ENCODE peak calls at places on chromosomes 3 and 15, in five cellular contexts. E is adrenal gland, Z is transverse colon, U is esophagus muscularis mucosa, L is HCT116. R is an unnamed sample.

GRCh38 chr3:146396792-146397191 is 72.6 kb downstream of the PLSCR2 start:
- DNase-seq in E (no peak), Z (no peak), U (no peak), L (no peak), R (no peak)

GRCh38 chr15:79682851-79683288 is 213.9 kb downstream of the MTHFS start:
- DNase-seq in L (no peak), Z (no peak), E (no peak), U (no peak), R (no peak)

GRCh38 chr3:85255954-85256353 is 297.2 kb downstream of the CADM2 start:
- DNase-seq in U (no peak), L (no peak), E (no peak), Z (no peak), R (no peak)

GRCh38 chr3:10286596-10287295 is 6.0 kb downstream of the GHRL start:
- DNase-seq in E (peak; percentile 52), Z (no peak), U (no peak), L (peak; percentile 68), R (no peak)

GRCh38 chr15:75573001-75573400 is 6.1 kb downstream of the PTPN9 start:
- DNase-seq in E (no peak), Z (no peak), U (no peak), L (no peak), R (no peak)

GRCh38 chr15:43483306-43484128 is 9.4 kb downstream of the TP53BP1 start:
- DNase-seq in Z (no peak), E (no peak), U (no peak), L (no peak), R (no peak)

GRCh38 chr15:80343610-80344009 is 60.6 kb upstream of the ARNT2 start:
- DNase-seq in L (no peak), E (peak; percentile 86), Z (peak; percentile 26), U (no peak), R (no peak)

GRCh38 chr15:39079296-39079834 is 501.5 kb upstream of the THBS1 start:
- DNase-seq in Z (peak; percentile 47), U (no peak), E (no peak), L (no peak), R (no peak)

GRCh38 chr3:49025005-49025792 is 3.3 kb downstream of the NDUFAF3 start:
- DNase-seq in L (no peak), U (no peak), E (no peak), Z (no peak), R (no peak)

GRCh38 chr15:82312611-82313349 is 36.5 kb downstream of the GOLGA6L10 start:
- DNase-seq in L (no peak), Z (no peak), E (peak; percentile 21), U (no peak), R (no peak)

GRCh38 chr15:93031103-93031464 is 57.9 kb downstream of the RGMA start:
- DNase-seq in Z (no peak), U (no peak), L (no peak), E (peak; percentile 57), R (peak; percentile 85)

GRCh38 chr3:106797461-106797860 is 579.8 kb upstream of the CCDC54 start:
- DNase-seq in Z (no peak), L (no peak), U (no peak), E (no peak), R (no peak)

GRCh38 chr15:32887090-32887489 is 169.3 kb downstream of the GREM1 start:
- DNase-seq in U (no peak), Z (no peak), L (no peak), E (no peak), R (no peak)

GRCh38 chr3:138327831-138328230 is 1.8 kb downstream of the NME9 start:
- DNase-seq in E (no peak), U (peak; percentile 24), Z (no peak), L (no peak), R (no peak)

GRCh38 chr15:66565731-66566130 is at the start of gene LCTL:
- DNase-seq in U (no peak), Z (no peak), E (peak; percentile 23), L (no peak), R (no peak)

GRCh38 chr15:69158201-69158842 is 2.1 kb upstream of the GLCE start:
- DNase-seq in E (no peak), Z (no peak), U (no peak), L (no peak), R (no peak)

GRCh38 chr3:106635271-106635670 is 742.0 kb upstream of the CCDC54 start:
- DNase-seq in Z (no peak), U (no peak), L (no peak), E (no peak), R (no peak)

GRCh38 chr3:11536132-11536935 is 107.4 kb downstream of the VGLL4 start:
- DNase-seq in E (no peak), L (no peak), U (no peak), Z (no peak), R (no peak)

GRCh38 chr15:48064435-48064834 is 56.4 kb upstream of the SLC24A5 start:
- DNase-seq in U (no peak), L (no peak), Z (no peak), E (no peak), R (no peak)

GRCh38 chr3:141940204-141940776 is 63.8 kb downstream of the ATP1B3 start:
- DNase-seq in U (no peak), L (peak; percentile 95), Z (peak; percentile 69), E (peak; percentile 92), R (peak; percentile 82)

GRCh38 chr3:132785292-132785691 is 63.1 kb upstream of the NPHP3 start:
- DNase-seq in L (no peak), U (no peak), Z (no peak), E (no peak), R (no peak)

GRCh38 chr3:170560717-170561382 is 25.0 kb downstream of the SLC7A14 start:
- DNase-seq in U (no peak), E (no peak), Z (no peak), L (no peak), R (no peak)

GRCh38 chr15:43776718-43777292 is at the start of gene ELL3:
- DNase-seq in U (peak; percentile 94), E (peak; percentile 80), L (peak; percentile 69), Z (peak; percentile 91), R (peak; percentile 94)

GRCh38 chr15:35557544-35557943 is 11.6 kb upstream of the DPH6 start:
- DNase-seq in Z (no peak), L (peak; percentile 80), E (no peak), U (no peak), R (no peak)

GRCh38 chr3:87006844-87007439 is 16.0 kb upstream of the VGLL3 start:
- DNase-seq in U (no peak), Z (no peak), E (no peak), L (no peak), R (no peak)

GRCh38 chr15:74382004-74382816 is 14.8 kb upstream of the CYP11A1 start:
- DNase-seq in L (peak; percentile 66), E (peak; percentile 93), U (no peak), Z (peak; percentile 87), R (peak; percentile 97)

GRCh38 chr3:120094776-120095225 is 554 bp upstream of the GSK3B start:
- DNase-seq in E (peak; percentile 100), L (no peak), U (peak; percentile 100), Z (peak; percentile 99), R (peak; percentile 100)

GRCh38 chr3:170520996-170521395 is 64.9 kb downstream of the SLC7A14 start:
- DNase-seq in U (no peak), Z (no peak), L (no peak), E (no peak), R (no peak)

GRCh38 chr3:63565220-63565619 is 87.3 kb upstream of the SNTN start:
- DNase-seq in U (no peak), E (no peak), Z (no peak), L (no peak), R (no peak)
- TF ChIP-seq CTCF in U (no peak), E (no peak), Z (peak; percentile 22), L (no peak), R (no peak)

GRCh38 chr15:52151353-52151752 is 38.8 kb upstream of the BCL2L10 start:
- DNase-seq in E (peak; percentile 31), U (no peak), L (no peak), Z (no peak), R (peak; percentile 36)
- TF ChIP-seq POLR2A in E (no peak), U (no peak), L (no peak), Z (no peak), R (no peak)

GRCh38 chr3:81005992-81006391 is 755.5 kb downstream of the GBE1 start:
- DNase-seq in Z (no peak), U (no peak), E (no peak), L (no peak), R (no peak)
- TF ChIP-seq CTCF in Z (no peak), U (no peak), E (no peak), L (no peak), R (no peak)

GRCh38 chr3:188792788-188793187 is 379.0 kb upstream of the TPRG1 start:
- DNase-seq in U (no peak), Z (no peak), E (peak; percentile 65), L (no peak), R (no peak)

GRCh38 chr3:188797045-188797444 is 374.7 kb upstream of the TPRG1 start:
- DNase-seq in L (no peak), U (no peak), Z (no peak), E (no peak), R (no peak)

GRCh38 chr3:188801393-188801792 is 370.4 kb upstream of the TPRG1 start:
- DNase-seq in E (no peak), Z (no peak), L (no peak), U (no peak), R (no peak)

GRCh38 chr3:188796122-188796631 is 375.6 kb upstream of the TPRG1 start:
- DNase-seq in L (no peak), E (peak; percentile 66), U (no peak), Z (peak; percentile 16), R (no peak)
- TF ChIP-seq POLR2A in L (no peak), E (no peak), U (no peak), Z (no peak), R (no peak)

GRCh38 chr3:15977598-15978232 is 179.9 kb upstream of the ANKRD28 start:
- DNase-seq in L (no peak), Z (no peak), U (peak; percentile 70), E (no peak), R (no peak)
- TF ChIP-seq CTCF in L (no peak), Z (no peak), U (no peak), E (no peak), R (no peak)

GRCh38 chr3:97763586-97764148 is 891 bp upstream of the ARL6 start:
- DNase-seq in U (no peak), E (no peak), Z (no peak), L (no peak), R (no peak)

GRCh38 chr3:97764186-97765055 is at the start of gene ARL6:
- DNase-seq in Z (peak; percentile 83), L (peak; percentile 60), U (peak; percentile 96), E (peak; percentile 89), R (peak; percentile 69)
- TF ChIP-seq POLR2A in Z (no peak), L (no peak), U (no peak), E (peak; percentile 15), R (no peak)

GRCh38 chr3:72761410-72761809 is 86.8 kb downstream of the SHQ1 start:
- DNase-seq in U (no peak), E (no peak), Z (no peak), L (no peak), R (no peak)
- TF ChIP-seq CTCF in U (no peak), E (no peak), Z (no peak), L (no peak), R (no peak)